ENCODE peak calls at places on chromosomes 2 and 18, in five cellular contexts. E is psoas muscle, W is pancreas, N is A549, I is left ventricle myocardium inferior. D is an unnamed sample.
A peak's percentile ranks its signal among the peaks of the same experiment; 100 is the strongest.

GRCh38 chr2:237072067-237072931 is 13.4 kb upstream of the COPS8 start:
- DNase-seq in E (peak; percentile 75), N (peak; percentile 59), I (peak; percentile 75), W (peak; percentile 93), D (peak; percentile 66)

GRCh38 chr2:10302479-10303173 is at the start of gene HPCAL1:
- DNase-seq in W (peak; percentile 96), E (peak; percentile 88), I (peak; percentile 90), N (peak; percentile 93), D (peak; percentile 68)

GRCh38 chr18:3870914-3871313 is 420.9 kb downstream of the TGIF1 start:
- DNase-seq in W (no peak), E (no peak), I (no peak), N (no peak), D (no peak)

GRCh38 chr2:186629245-186629996 is 39.6 kb downstream of the ITGAV start:
- DNase-seq in W (no peak), N (no peak), I (no peak), E (no peak), D (no peak)

GRCh38 chr18:36183987-36184386 is 3.3 kb upstream of the MOCOS start:
- DNase-seq in N (no peak), W (no peak), E (no peak), I (no peak), D (no peak)

GRCh38 chr2:142973822-142974207 is 96.4 kb downstream of the KYNU start:
- DNase-seq in W (no peak), I (no peak), E (no peak), N (no peak), D (no peak)

GRCh38 chr2:19361325-19361990 is 3.0 kb upstream of the OSR1 start:
- DNase-seq in E (no peak), W (peak; percentile 77), I (peak; percentile 33), N (no peak), D (no peak)

GRCh38 chr2:233816771-233817170 is 37.6 kb downstream of the HJURP start:
- DNase-seq in W (peak; percentile 19), N (no peak), E (no peak), I (no peak), D (peak; percentile 24)

GRCh38 chr2:139000087-139000486 is 219.9 kb upstream of the NXPH2 start:
- DNase-seq in N (no peak), I (no peak), E (no peak), W (no peak), D (no peak)

GRCh38 chr2:7685342-7686015 is 768.3 kb downstream of the RNF144A start:
- DNase-seq in I (no peak), W (no peak), E (no peak), N (peak; percentile 35), D (no peak)

GRCh38 chr2:9287400-9288059 is 80.9 kb downstream of the ASAP2 start:
- DNase-seq in W (no peak), I (no peak), E (no peak), N (peak; percentile 94), D (no peak)

GRCh38 chr2:111185496-111186022 is 64.8 kb downstream of the BCL2L11 start:
- DNase-seq in E (no peak), W (peak; percentile 70), I (peak; percentile 52), N (peak; percentile 38), D (no peak)

GRCh38 chr2:85712849-85713612 is 18.9 kb downstream of the GNLY start:
- DNase-seq in E (peak; percentile 69), N (peak; percentile 54), W (no peak), I (peak; percentile 75), D (no peak)

GRCh38 chr2:67694464-67694863 is 297.3 kb downstream of the ETAA1 start:
- DNase-seq in E (no peak), W (peak; percentile 60), I (no peak), N (no peak), D (no peak)

GRCh38 chr18:57819671-57820460 is 16.8 kb upstream of the ATP8B1 start:
- DNase-seq in I (peak; percentile 62), E (peak; percentile 42), W (peak; percentile 67), N (peak; percentile 68), D (no peak)

GRCh38 chr2:140988597-140988996 is 1142.2 kb downstream of the LRP1B start:
- DNase-seq in W (no peak), N (no peak), I (no peak), E (no peak), D (no peak)
- H3K4me3 ChIP-seq in W (no peak overlapping the region), N (no peak overlapping the region), I (no peak overlapping the region), E (no peak overlapping the region), D (no peak overlapping the region)

GRCh38 chr2:98134601-98135000 is 47.6 kb downstream of the VWA3B start:
- DNase-seq in I (no peak), N (no peak), E (no peak), W (no peak), D (no peak)

GRCh38 chr2:98128556-98129109 is 41.7 kb downstream of the VWA3B start:
- DNase-seq in I (no peak), E (no peak), N (no peak), W (no peak), D (no peak)

GRCh38 chr2:98134138-98134537 is 47.2 kb downstream of the VWA3B start:
- DNase-seq in E (no peak), N (no peak), W (no peak), I (peak; percentile 33), D (no peak)
- H3K27ac ChIP-seq in E (peak overlapping the region; percentile 63), N (no peak overlapping the region), W (no peak overlapping the region), I (peak overlapping the region; percentile 57), D (peak overlapping the region; percentile 46)

GRCh38 chr2:172705352-172705751 is 30.3 kb upstream of the RAPGEF4 start:
- DNase-seq in E (no peak), N (no peak), I (no peak), W (no peak), D (no peak)

GRCh38 chr2:172708247-172708646 is 27.4 kb upstream of the RAPGEF4 start:
- DNase-seq in I (no peak), W (no peak), E (no peak), N (no peak), D (no peak)

GRCh38 chr2:172702451-172702850 is 33.2 kb upstream of the RAPGEF4 start:
- DNase-seq in N (no peak), E (no peak), I (no peak), W (no peak), D (no peak)

GRCh38 chr2:172701250-172701649 is 34.4 kb upstream of the RAPGEF4 start:
- DNase-seq in E (no peak), I (no peak), N (no peak), W (no peak), D (no peak)

DNA sequence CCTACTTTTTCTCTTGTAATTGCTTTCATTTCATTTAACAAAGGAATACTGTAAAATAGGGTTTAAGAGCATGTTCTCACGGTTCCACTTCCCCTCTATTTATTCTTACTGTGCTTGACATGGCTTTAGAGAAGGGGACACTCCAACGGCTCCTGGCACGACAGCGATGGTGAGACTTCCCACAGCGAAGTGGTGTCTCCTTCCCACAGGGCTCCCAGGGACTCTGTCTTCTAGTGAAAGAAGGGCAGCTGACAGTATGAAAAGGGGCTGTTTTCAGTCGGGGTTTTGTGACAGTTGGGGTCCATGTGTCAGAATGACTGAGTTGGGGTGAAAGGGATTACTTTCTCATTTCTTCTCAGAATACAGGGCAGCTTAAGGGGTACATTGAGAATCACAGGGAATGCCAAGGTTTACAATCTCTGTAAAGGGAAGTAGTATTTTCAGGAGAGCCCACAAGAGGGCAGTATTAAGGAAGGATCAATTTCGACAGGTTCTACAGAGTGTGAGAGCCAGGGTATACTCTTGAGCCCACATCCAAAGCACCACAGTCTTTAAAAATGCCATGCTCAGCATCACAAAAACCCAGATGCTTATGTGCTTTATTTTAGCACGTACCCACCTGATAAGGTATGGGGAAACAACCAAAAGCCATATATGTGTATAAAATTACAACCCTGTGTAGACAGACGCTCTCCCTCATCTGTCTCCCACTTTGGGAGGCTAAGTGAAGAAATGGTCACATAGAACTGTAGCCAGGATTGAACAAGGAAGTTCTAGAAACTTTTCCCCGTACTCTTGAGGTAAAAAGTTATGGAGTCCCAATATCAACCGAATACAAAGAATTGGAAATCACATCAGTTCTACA is 31.3 kb upstream of the RAPGEF4 start:
- DNase-seq in W (no peak), N (peak; percentile 42), I (no peak), E (no peak), D (no peak)
- TF ChIP-seq CTCF in W (peak; percentile 45), N (peak; percentile 70), I (peak; percentile 70), E (peak; percentile 27), D (peak; percentile 16)

DNA sequence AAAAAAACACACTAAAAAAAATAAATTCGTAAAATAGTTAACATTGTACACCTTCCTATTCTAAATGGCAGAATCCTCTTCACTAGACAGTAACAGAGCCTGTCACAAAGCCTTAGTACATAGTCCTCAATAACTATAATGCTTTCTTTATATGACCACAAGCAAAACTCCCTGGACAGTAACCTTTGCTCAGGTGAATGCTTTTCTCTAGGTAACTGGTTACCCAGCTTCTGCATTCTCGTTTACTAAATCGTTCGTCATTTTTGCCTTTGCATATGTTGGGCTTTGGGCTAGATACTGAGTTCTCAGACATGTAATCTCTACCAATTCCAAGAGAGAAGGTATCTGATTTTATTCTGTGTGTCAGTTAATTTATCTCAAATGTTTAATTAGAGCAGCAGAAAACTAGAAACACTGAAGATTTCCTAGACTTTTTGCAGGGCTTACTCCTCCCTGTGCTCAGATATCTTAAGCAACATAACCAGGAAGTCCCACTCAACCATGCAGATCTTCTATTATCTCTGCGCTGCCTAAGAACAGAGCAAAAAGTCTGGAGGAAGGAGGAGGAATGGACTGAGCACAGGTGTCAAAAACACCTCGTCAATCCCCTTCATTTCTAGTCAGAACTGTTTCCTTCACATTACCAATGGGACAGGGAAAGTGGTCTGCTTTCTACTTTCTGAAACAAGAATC is 247.7 kb downstream of the SOCS6 start:
- DNase-seq in W (no peak), I (no peak), N (no peak), E (no peak), D (no peak)
- H3K4me3 ChIP-seq in W (no peak overlapping the region), I (no peak overlapping the region), N (no peak overlapping the region), E (no peak overlapping the region), D (no peak overlapping the region)

D was measured in dorsolateral prefrontal cortex.